ENCODE peak calls at places on chromosomes 11 and 22, in ten cellular contexts. M is epithelial cell of prostate; R is CD14-positive monocyte; V is Peyer's patch; L is heart left ventricle; C is RPMI7951; J is stimulated activated CD4-positive, alpha-beta T cell treated with anti-CD3 and anti-CD28 coated beads, Interleukin-4, amount 100 ng/mL, for 48 hours; A is coronary artery; I is COR-L47; P is iris pigment epithelial cell. K is an unnamed sample.

GRCh38 chr11:3984896-3985295 is 109.7 kb upstream of the RRM1 start:
- DNase-seq in J (peak; percentile 16), A (no peak), I (no peak), L (no peak), P (no peak), R (no peak), V (no peak), M (no peak), C (no peak), K (no peak)

GRCh38 chr11:12163181-12163841 is 52.9 kb downstream of the MICAL2 start:
- DNase-seq in P (peak; percentile 70), M (no peak), C (peak; percentile 97), L (peak; percentile 67), V (peak; percentile 69), R (no peak), J (no peak), A (peak; percentile 96), I (no peak), K (peak; percentile 78)

GRCh38 chr22:48277868-48278581 is 1515.6 kb downstream of the TBC1D22A start:
- DNase-seq in J (no peak), A (no peak), M (no peak), C (no peak), L (no peak), V (no peak), R (no peak), P (no peak), I (no peak), K (peak; percentile 54)

GRCh38 chr11:17645190-17645970 is 74.0 kb upstream of the MYOD1 start:
- DNase-seq in A (no peak), L (no peak), I (no peak), C (no peak), V (no peak), P (no peak), R (no peak), M (no peak), J (no peak), K (no peak)

GRCh38 chr22:45136594-45136993 is 27.1 kb upstream of the NUP50 start:
- DNase-seq in L (no peak), P (no peak), M (no peak), R (no peak), I (no peak), C (no peak), J (no peak), V (no peak), A (no peak), K (no peak)

GRCh38 chr11:60701509-60701818 is 2.1 kb downstream of the MS4A8 start:
- DNase-seq in C (no peak), P (no peak), L (no peak), M (no peak), I (no peak), V (no peak), R (no peak), A (no peak), J (no peak), K (no peak)

GRCh38 chr11:118028626-118029025 is 42.4 kb downstream of the IL10RA start:
- DNase-seq in C (no peak), P (no peak), L (no peak), M (no peak), R (no peak), A (no peak), J (no peak), V (no peak), I (no peak), K (no peak)

GRCh38 chr11:67996051-67996450 is 7.8 kb downstream of the UNC93B1 start:
- DNase-seq in L (no peak), P (no peak), I (no peak), R (no peak), M (no peak), A (no peak), C (no peak), V (peak; percentile 44), J (no peak), K (no peak)

GRCh38 chr11:116930177-116930576 is 92.8 kb upstream of the APOA1 start:
- DNase-seq in L (peak; percentile 21), J (peak; percentile 11), P (peak; percentile 23), A (no peak), M (no peak), C (no peak), I (no peak), V (no peak), R (no peak), K (peak; percentile 26)

GRCh38 chr11:2304156-2305139 is 2.6 kb downstream of the TSPAN32 start:
- DNase-seq in J (no peak), I (no peak), V (peak; percentile 46), P (no peak), A (peak; percentile 73), R (peak; percentile 47), L (no peak), M (no peak), C (no peak), K (peak; percentile 18)

GRCh38 chr22:44207981-44208317 is 27.2 kb downstream of the PARVG start:
- DNase-seq in M (no peak), V (no peak), I (no peak), A (peak; percentile 52), R (no peak), L (no peak), C (no peak), P (no peak), J (no peak), K (no peak)

GRCh38 chr11:122226810-122227379 is 110.9 kb upstream of the BLID start:
- DNase-seq in C (peak; percentile 96), P (no peak), L (no peak), V (no peak), A (no peak), J (no peak), I (no peak), R (no peak), M (no peak), K (no peak)

GRCh38 chr11:116373545-116373944 is 399.2 kb downstream of the BUD13 start:
- DNase-seq in P (no peak), V (no peak), M (no peak), C (no peak), L (no peak), A (no peak), J (no peak), I (no peak), R (no peak), K (no peak)

GRCh38 chr11:111557425-111558111 is 17.0 kb downstream of the LAYN start:
- DNase-seq in C (peak; percentile 92), V (no peak), I (no peak), P (peak; percentile 99), J (no peak), A (no peak), M (peak; percentile 77), L (no peak), R (no peak), K (no peak)

GRCh38 chr22:38572065-38572464 is 2.1 kb upstream of the DMC1 start:
- DNase-seq in A (no peak), M (no peak), C (peak; percentile 40), P (peak; percentile 64), R (no peak), I (peak; percentile 22), L (peak; percentile 32), V (no peak), J (peak; percentile 4), K (peak; percentile 36)

GRCh38 chr22:25896098-25896497 is 154.1 kb downstream of the MYO18B start:
- DNase-seq in J (no peak), C (no peak), M (no peak), V (no peak), L (no peak), P (no peak), R (no peak), I (peak; percentile 32), A (no peak), K (no peak)

GRCh38 chr11:64718084-64718779 is 4.8 kb downstream of the NRXN2 start:
- DNase-seq in R (no peak), C (no peak), I (no peak), J (no peak), V (peak; percentile 25), M (no peak), P (no peak), A (no peak), L (no peak), K (no peak)

GRCh38 chr11:70066136-70066520 is 12.0 kb upstream of the ANO1 start:
- DNase-seq in P (no peak), C (no peak), A (peak; percentile 52), R (peak; percentile 30), V (no peak), J (no peak), I (no peak), L (no peak), M (no peak), K (no peak)

GRCh38 chr11:86735462-86736302 is 63.3 kb upstream of the ME3 start:
- DNase-seq in V (no peak), J (no peak), C (no peak), I (no peak), P (peak; percentile 83), L (no peak), M (no peak), R (no peak), A (no peak), K (no peak)